ENCODE peak calls at places on chromosomes 5 and 9, in seven cellular contexts. One of them, this sample, is unnamed.

GRCh38 chr9:110303136-110303535 is 34.5 kb downstream of the TXNDC8 start:
- DNase-seq in HFFc6: peak
- DNase-seq in activated T-helper 9 cell treated with anti-CD3 and anti-CD28 coated beads, Interleukin-2, amount 50 U/mL, for 16 hours: no peak
- DNase-seq in nephron progenitor cell: no peak
- DNase-seq in AG20443: peak
- DNase-seq in activated CD4-positive, alpha-beta T cell treated with anti-CD3 and anti-CD28 coated beads, Interleukin-2, amount 50 U/mL, for 48 hours: no peak
- DNase-seq in A549: no peak
- DNase-seq in this sample: no peak

GRCh38 chr9:71835596-71835995 is 67.3 kb upstream of the CEMIP2 start:
- DNase-seq in HFFc6: no peak
- DNase-seq in activated T-helper 9 cell treated with anti-CD3 and anti-CD28 coated beads, Interleukin-2, amount 50 U/mL, for 16 hours: no peak
- DNase-seq in nephron progenitor cell: no peak
- DNase-seq in AG20443: no peak
- DNase-seq in activated CD4-positive, alpha-beta T cell treated with anti-CD3 and anti-CD28 coated beads, Interleukin-2, amount 50 U/mL, for 48 hours: no peak
- DNase-seq in A549: no peak
- DNase-seq in this sample: no peak

GRCh38 chr5:180592176-180592575 is 877 bp upstream of the SCGB3A1 start:
- DNase-seq in HFFc6: no peak
- DNase-seq in activated T-helper 9 cell treated with anti-CD3 and anti-CD28 coated beads, Interleukin-2, amount 50 U/mL, for 16 hours: no peak
- DNase-seq in nephron progenitor cell: no peak
- DNase-seq in AG20443: no peak
- DNase-seq in activated CD4-positive, alpha-beta T cell treated with anti-CD3 and anti-CD28 coated beads, Interleukin-2, amount 50 U/mL, for 48 hours: no peak
- DNase-seq in A549: no peak
- DNase-seq in this sample: no peak

GRCh38 chr5:158770506-158770905 is 329.2 kb downstream of the EBF1 start:
- DNase-seq in HFFc6: no peak
- DNase-seq in activated T-helper 9 cell treated with anti-CD3 and anti-CD28 coated beads, Interleukin-2, amount 50 U/mL, for 16 hours: no peak
- DNase-seq in nephron progenitor cell: no peak
- DNase-seq in AG20443: peak
- DNase-seq in activated CD4-positive, alpha-beta T cell treated with anti-CD3 and anti-CD28 coated beads, Interleukin-2, amount 50 U/mL, for 48 hours: no peak
- DNase-seq in A549: peak
- DNase-seq in this sample: no peak

GRCh38 chr5:39422886-39423285 is 1.9 kb downstream of the DAB2 start:
- DNase-seq in HFFc6: no peak
- DNase-seq in activated T-helper 9 cell treated with anti-CD3 and anti-CD28 coated beads, Interleukin-2, amount 50 U/mL, for 16 hours: no peak
- DNase-seq in nephron progenitor cell: no peak
- DNase-seq in AG20443: no peak
- DNase-seq in activated CD4-positive, alpha-beta T cell treated with anti-CD3 and anti-CD28 coated beads, Interleukin-2, amount 50 U/mL, for 48 hours: no peak
- DNase-seq in A549: no peak
- DNase-seq in this sample: no peak

GRCh38 chr9:37390759-37391158 is 31.7 kb upstream of the GRHPR start:
- DNase-seq in HFFc6: no peak
- DNase-seq in activated T-helper 9 cell treated with anti-CD3 and anti-CD28 coated beads, Interleukin-2, amount 50 U/mL, for 16 hours: no peak
- DNase-seq in nephron progenitor cell: peak
- DNase-seq in AG20443: no peak
- DNase-seq in activated CD4-positive, alpha-beta T cell treated with anti-CD3 and anti-CD28 coated beads, Interleukin-2, amount 50 U/mL, for 48 hours: peak
- DNase-seq in A549: no peak
- DNase-seq in this sample: no peak

GRCh38 chr5:127097288-127097687 is 24.0 kb upstream of the C5orf63 start:
- DNase-seq in HFFc6: no peak
- DNase-seq in activated T-helper 9 cell treated with anti-CD3 and anti-CD28 coated beads, Interleukin-2, amount 50 U/mL, for 16 hours: no peak
- DNase-seq in nephron progenitor cell: no peak
- DNase-seq in AG20443: no peak
- DNase-seq in activated CD4-positive, alpha-beta T cell treated with anti-CD3 and anti-CD28 coated beads, Interleukin-2, amount 50 U/mL, for 48 hours: no peak
- DNase-seq in A549: no peak
- DNase-seq in this sample: no peak

GRCh38 chr5:40991168-40991980 is 79.8 kb downstream of the MROH2B start:
- DNase-seq in HFFc6: peak
- DNase-seq in activated T-helper 9 cell treated with anti-CD3 and anti-CD28 coated beads, Interleukin-2, amount 50 U/mL, for 16 hours: no peak
- DNase-seq in nephron progenitor cell: no peak
- DNase-seq in AG20443: no peak
- DNase-seq in activated CD4-positive, alpha-beta T cell treated with anti-CD3 and anti-CD28 coated beads, Interleukin-2, amount 50 U/mL, for 48 hours: no peak
- DNase-seq in A549: no peak
- DNase-seq in this sample: no peak

GRCh38 chr9:137771580-137771979 is 106.0 kb upstream of the CACNA1B start:
- DNase-seq in HFFc6: no peak
- DNase-seq in activated T-helper 9 cell treated with anti-CD3 and anti-CD28 coated beads, Interleukin-2, amount 50 U/mL, for 16 hours: no peak
- DNase-seq in nephron progenitor cell: no peak
- DNase-seq in AG20443: no peak
- DNase-seq in activated CD4-positive, alpha-beta T cell treated with anti-CD3 and anti-CD28 coated beads, Interleukin-2, amount 50 U/mL, for 48 hours: no peak
- DNase-seq in A549: no peak
- DNase-seq in this sample: no peak

GRCh38 chr5:118611332-118611945 is 376.9 kb downstream of the DTWD2 start:
- DNase-seq in HFFc6: peak
- DNase-seq in activated T-helper 9 cell treated with anti-CD3 and anti-CD28 coated beads, Interleukin-2, amount 50 U/mL, for 16 hours: no peak
- DNase-seq in nephron progenitor cell: peak
- DNase-seq in AG20443: peak
- DNase-seq in activated CD4-positive, alpha-beta T cell treated with anti-CD3 and anti-CD28 coated beads, Interleukin-2, amount 50 U/mL, for 48 hours: no peak
- DNase-seq in A549: peak
- DNase-seq in this sample: no peak

GRCh38 chr5:73093943-73094342 is 26.4 kb upstream of the TMEM171 start:
- DNase-seq in HFFc6: peak
- DNase-seq in activated T-helper 9 cell treated with anti-CD3 and anti-CD28 coated beads, Interleukin-2, amount 50 U/mL, for 16 hours: no peak
- DNase-seq in nephron progenitor cell: no peak
- DNase-seq in AG20443: peak
- DNase-seq in activated CD4-positive, alpha-beta T cell treated with anti-CD3 and anti-CD28 coated beads, Interleukin-2, amount 50 U/mL, for 48 hours: no peak
- DNase-seq in A549: no peak
- DNase-seq in this sample: no peak

GRCh38 chr5:139078345-139078744 is 119.8 kb downstream of the SIL1 start:
- DNase-seq in HFFc6: no peak
- DNase-seq in activated T-helper 9 cell treated with anti-CD3 and anti-CD28 coated beads, Interleukin-2, amount 50 U/mL, for 16 hours: no peak
- DNase-seq in nephron progenitor cell: no peak
- DNase-seq in AG20443: no peak
- DNase-seq in activated CD4-positive, alpha-beta T cell treated with anti-CD3 and anti-CD28 coated beads, Interleukin-2, amount 50 U/mL, for 48 hours: no peak
- DNase-seq in A549: no peak
- DNase-seq in this sample: no peak

GRCh38 chr9:98317134-98317857 is 61.8 kb upstream of the TBC1D2 start:
- DNase-seq in HFFc6: peak
- DNase-seq in activated T-helper 9 cell treated with anti-CD3 and anti-CD28 coated beads, Interleukin-2, amount 50 U/mL, for 16 hours: no peak
- DNase-seq in nephron progenitor cell: no peak
- DNase-seq in AG20443: peak
- DNase-seq in activated CD4-positive, alpha-beta T cell treated with anti-CD3 and anti-CD28 coated beads, Interleukin-2, amount 50 U/mL, for 48 hours: no peak
- DNase-seq in A549: no peak
- DNase-seq in this sample: no peak

This sample was measured in activated T-cell treated with anti-CD3 and anti-CD28 coated beads, Interleukin-2, amount 50 U/mL, for 24 hours.